ENCODE peak calls at places on chromosomes 7 and 10, in ten cellular contexts. C is stimulated activated CD8-positive, alpha-beta memory T cell treated with anti-CD3 and anti-CD28 coated beads, Interleukin-15, amount 100 ng/mL, for 24 hours; T is mucosa of gallbladder; H is RWPE2; S is kidney tubule cell; Z is KG1; L is fibroblast of mammary gland; V is astrocyte; R is activated effector memory CD4-positive, alpha-beta T cell treated with anti-CD3 and anti-CD28 coated beads, Interleukin-2, amount 50 U/mL, for 16 hours; W is right lobe of liver. M is an unnamed sample.

GRCh38 chr7:152465118-152465387 is 29.2 kb upstream of the KMT2C start:
- DNase-seq in H (no peak), V (no peak), Z (no peak), R (no peak), L (no peak), W (no peak), S (no peak), C (no peak), T (no peak), M (no peak)

GRCh38 chr7:8931906-8932646 is 498.7 kb downstream of the NXPH1 start:
- DNase-seq in S (no peak), Z (no peak), V (peak), C (no peak), H (no peak), T (no peak), R (no peak), W (no peak), L (no peak), M (no peak)

GRCh38 chr10:93916257-93917063 is 22.7 kb downstream of the SLC35G1 start:
- DNase-seq in H (no peak), W (no peak), C (no peak), R (no peak), V (peak), Z (no peak), T (no peak), L (peak), S (peak), M (peak)

GRCh38 chr10:47249881-47250280 is 50.1 kb upstream of the GDF10 start:
- DNase-seq in S (no peak), V (no peak), L (no peak), Z (no peak), C (no peak), T (no peak), H (peak), R (no peak), W (no peak), M (no peak)

GRCh38 chr7:128209229-128210035 is 31.6 kb upstream of the LEP start:
- DNase-seq in H (no peak), C (peak), L (peak), T (peak), S (peak), V (peak), R (peak), W (peak), Z (peak), M (peak)

GRCh38 chr10:32072025-32072787 is 16.0 kb upstream of the KIF5B start:
- DNase-seq in W (no peak), L (no peak), V (no peak), S (no peak), C (no peak), Z (no peak), T (no peak), H (no peak), R (no peak), M (no peak)

GRCh38 chr10:17454181-17454800 is at the start of gene ST8SIA6:
- DNase-seq in C (peak), R (peak), L (peak), T (peak), Z (no peak), W (peak), V (peak), S (peak), H (peak), M (peak)

GRCh38 chr7:47804767-47805545 is 143.3 kb downstream of the PKD1L1 start:
- DNase-seq in W (no peak), R (no peak), T (no peak), S (peak), V (peak), Z (no peak), H (no peak), C (no peak), L (peak), M (no peak)

GRCh38 chr7:135109976-135110375 is 37.9 kb upstream of the TMEM140 start:
- DNase-seq in T (no peak), W (no peak), H (no peak), R (no peak), Z (no peak), L (no peak), S (no peak), C (no peak), V (no peak), M (no peak)

GRCh38 chr7:87574630-87575029 is 26.1 kb downstream of the ABCB1 start:
- DNase-seq in H (no peak), Z (no peak), V (peak), S (peak), L (peak), W (no peak), T (no peak), C (no peak), R (no peak), M (peak)

GRCh38 chr7:46680147-46680546 is 759.1 kb upstream of the IGFBP3 start:
- DNase-seq in S (peak), Z (no peak), W (peak), R (no peak), C (no peak), T (no peak), V (peak), L (peak), H (no peak), M (peak)

GRCh38 chr10:98170249-98171117 is 36.0 kb downstream of the R3HCC1L start:
- DNase-seq in T (peak), H (no peak), W (no peak), S (peak), L (peak), C (no peak), V (peak), Z (no peak), R (no peak), M (peak)

GRCh38 chr10:6532321-6532720 is 47.8 kb downstream of the PRKCQ start:
- DNase-seq in S (no peak), H (no peak), Z (no peak), V (no peak), C (no peak), T (no peak), L (no peak), R (no peak), W (no peak), M (no peak)

GRCh38 chr7:140033779-140034363 is 28.9 kb downstream of the PARP12 start:
- DNase-seq in L (peak), W (no peak), S (no peak), R (no peak), T (no peak), Z (no peak), C (no peak), H (no peak), V (peak), M (no peak)

GRCh38 chr10:26025500-26025899 is 91.5 kb downstream of the MYO3A start:
- DNase-seq in T (no peak), V (no peak), W (no peak), H (no peak), S (no peak), C (no peak), R (no peak), Z (no peak), L (no peak), M (no peak)

GRCh38 chr10:6052247-6053221 is 9.6 kb downstream of the IL2RA start:
- DNase-seq in H (no peak), R (peak), L (no peak), S (peak), T (no peak), C (no peak), V (no peak), W (no peak), Z (no peak), M (no peak)

GRCh38 chr7:23357190-23358093 is 58.3 kb downstream of the MALSU1 start:
- DNase-seq in S (peak), L (peak), Z (no peak), W (no peak), H (no peak), V (peak), C (no peak), T (no peak), R (no peak), M (peak)

GRCh38 chr7:94265456-94265855 is 129.2 kb upstream of the COL1A2 start:
- DNase-seq in Z (no peak), V (no peak), R (no peak), T (no peak), S (no peak), W (no peak), H (no peak), L (no peak), C (no peak), M (no peak)

GRCh38 chr7:68420342-68420750 is 1177.9 kb upstream of the AUTS2 start:
- DNase-seq in C (no peak), H (no peak), L (no peak), W (no peak), T (no peak), V (no peak), Z (no peak), S (no peak), R (no peak), M (no peak)

GRCh38 chr10:18713077-18713476 is 53.8 kb downstream of the ARL5B start:
- DNase-seq in T (no peak), C (no peak), R (no peak), H (no peak), V (peak), Z (no peak), S (peak), W (no peak), L (peak), M (peak)

GRCh38 chr7:40531946-40532345 is 397.1 kb downstream of the SUGCT start:
- DNase-seq in Z (no peak), S (no peak), T (no peak), R (no peak), V (no peak), C (no peak), L (no peak), W (no peak), H (no peak), M (no peak)

GRCh38 chr10:78957471-78958039 is 111.2 kb upstream of the ZMIZ1 start:
- DNase-seq in C (no peak), S (peak), T (no peak), W (no peak), L (peak), Z (no peak), R (no peak), V (no peak), H (no peak), M (no peak)

GRCh38 chr10:132743925-132744490 is 41.9 kb downstream of the NKX6-2 start:
- DNase-seq in Z (no peak), R (no peak), L (peak), S (no peak), W (no peak), H (no peak), C (no peak), V (peak), T (no peak), M (no peak)

GRCh38 chr7:3897430-3898385 is 596.7 kb downstream of the SDK1 start:
- DNase-seq in V (peak), L (peak), W (no peak), R (peak), H (no peak), Z (no peak), T (peak), S (peak), C (no peak), M (peak)

GRCh38 chr10:86678999-86679792 is 10.9 kb downstream of the LDB3 start:
- DNase-seq in V (no peak), Z (no peak), C (no peak), T (no peak), H (no peak), R (no peak), W (no peak), L (no peak), S (no peak), M (no peak)

GRCh38 chr10:97378933-97379921 is 21.9 kb downstream of the RRP12 start:
- DNase-seq in C (no peak), W (no peak), L (no peak), H (no peak), Z (no peak), S (no peak), V (no peak), R (no peak), T (no peak), M (no peak)

GRCh38 chr10:5545778-5546710 is 21.3 kb downstream of the CALML3 start:
- DNase-seq in T (peak), S (peak), L (peak), W (no peak), V (peak), C (no peak), H (no peak), Z (no peak), R (peak), M (peak)

GRCh38 chr10:31099664-31100063 is 68.0 kb upstream of the ZNF438 start:
- DNase-seq in H (peak), C (no peak), W (no peak), T (peak), S (peak), R (peak), L (no peak), Z (no peak), V (peak), M (peak)

GRCh38 chr7:101586078-101586941 is 42.8 kb downstream of the MYL10 start:
- DNase-seq in R (no peak), S (no peak), C (no peak), V (no peak), H (peak), L (no peak), T (no peak), Z (no peak), W (no peak), M (no peak)

GRCh38 chr10:61760943-61761824 is 98.5 kb downstream of the CABCOCO1 start:
- DNase-seq in C (no peak), R (no peak), H (no peak), S (peak), T (no peak), Z (no peak), V (peak), W (no peak), L (peak), M (peak)

GRCh38 chr10:71250405-71250804 is 38.0 kb downstream of the UNC5B start:
- DNase-seq in H (no peak), L (peak), T (no peak), V (no peak), R (no peak), Z (no peak), S (no peak), W (no peak), C (no peak), M (no peak)

GRCh38 chr10:5476918-5477525 is 22.3 kb downstream of the CALML5 start:
- DNase-seq in C (no peak), S (no peak), L (peak), Z (no peak), V (no peak), R (no peak), T (no peak), H (no peak), W (no peak), M (no peak)

GRCh38 chr10:16520900-16521299 is 779 bp downstream of the C1QL3 start:
- DNase-seq in S (peak), Z (no peak), C (no peak), W (peak), L (peak), T (no peak), R (peak), H (no peak), V (no peak), M (peak)

GRCh38 chr7:49791089-49791741 is 17.8 kb downstream of the VWC2 start:
- DNase-seq in T (no peak), H (no peak), V (no peak), C (no peak), L (no peak), R (no peak), Z (no peak), S (peak), W (no peak), M (peak)

GRCh38 chr7:4450483-4450882 is 231.6 kb upstream of the FOXK1 start:
- DNase-seq in V (no peak), T (no peak), L (no peak), H (no peak), R (no peak), C (no peak), W (no peak), Z (no peak), S (no peak), M (no peak)

GRCh38 chr10:3467052-3467906 is 294.7 kb upstream of the PITRM1 start:
- DNase-seq in T (peak), R (peak), L (peak), S (peak), V (peak), C (no peak), H (peak), W (peak), Z (no peak), M (peak)

GRCh38 chr10:132457328-132458070 is 60.5 kb downstream of the PWWP2B start:
- DNase-seq in H (peak), Z (no peak), S (no peak), L (no peak), V (no peak), T (no peak), C (no peak), W (peak), R (no peak), M (no peak)

GRCh38 chr10:102802920-102803534 is 34.2 kb downstream of the CYP17A1 start:
- DNase-seq in C (no peak), R (no peak), Z (no peak), L (peak), W (peak), S (peak), V (peak), T (peak), H (no peak), M (peak)